ENCODE peak calls at places on chromosomes 13 and 19, in eight cellular contexts. E is tibial nerve, K is IMR-90, G is K562, Z is cardiac muscle cell, A is testis, B is lower lobe of right lung, V is mucosa of descending colon. F is an unnamed sample. For H3K36me3, the result is how much of the 10 kb centered on the place peaks cover.

GRCh38 chr13:77476456-77476855 is 59.0 kb upstream of the SCEL start:
- DNase-seq in K (no peak), E (no peak), V (no peak), Z (no peak), B (no peak), A (no peak), G (no peak), F (no peak)

GRCh38 chr19:19474950-19475781 is 40.2 kb downstream of the TSSK6 start:
- DNase-seq in B (no peak), Z (no peak), V (no peak), E (no peak), A (no peak), G (no peak), K (no peak), F (no peak)

GRCh38 chr13:109715902-109716301 is 70.5 kb downstream of the IRS2 start:
- DNase-seq in E (peak), K (peak), V (no peak), Z (peak), G (peak), A (no peak), B (no peak), F (no peak)

GRCh38 chr19:15464394-15465385 is at the start of gene RASAL3:
- DNase-seq in B (peak), G (no peak), Z (no peak), K (no peak), A (no peak), E (no peak), V (peak), F (no peak)

GRCh38 chr13:70729369-70729768 is 621.1 kb upstream of the KLHL1 start:
- DNase-seq in Z (no peak), G (no peak), E (no peak), A (no peak), V (no peak), K (no peak), B (no peak), F (peak)

GRCh38 chr13:106533940-106534843 is 1.3 kb downstream of the EFNB2 start:
- DNase-seq in G (no peak), K (peak), A (peak), E (no peak), V (peak), B (peak), Z (peak), F (peak)

GRCh38 chr13:57637515-57637914 is 6.0 kb downstream of the PCDH17 start:
- DNase-seq in A (no peak), B (no peak), E (no peak), V (no peak), G (no peak), Z (no peak), K (no peak), F (no peak)

GRCh38 chr13:43528992-43529391 is 257.8 kb downstream of the ENOX1 start:
- DNase-seq in G (no peak), E (no peak), K (no peak), B (no peak), Z (no peak), V (no peak), A (no peak), F (no peak)

GRCh38 chr13:94901070-94901469 is 188.7 kb upstream of the SOX21 start:
- DNase-seq in K (no peak), G (no peak), A (no peak), Z (no peak), E (no peak), B (no peak), V (no peak), F (no peak)

GRCh38 chr19:34120846-34121639 is 51.3 kb upstream of the LSM14A start:
- DNase-seq in Z (peak), E (no peak), V (peak), B (no peak), K (peak), A (peak), G (peak), F (peak)

GRCh38 chr19:6276447-6276846 is 3.3 kb downstream of the MLLT1 start:
- DNase-seq in B (no peak), G (peak), V (peak), E (peak), A (no peak), Z (peak), K (peak), F (no peak)

GRCh38 chr13:86446311-86446710 is 647.1 kb upstream of the SLITRK6 start:
- DNase-seq in G (no peak), Z (no peak), B (no peak), A (peak), V (no peak), E (no peak), K (peak), F (no peak)

GRCh38 chr13:21696865-21697448 is 26.1 kb downstream of the FGF9 start:
- DNase-seq in B (no peak), K (no peak), E (no peak), V (no peak), Z (no peak), G (no peak), A (no peak), F (no peak)

GRCh38 chr13:37492061-37492460 is 106.5 kb downstream of the POSTN start:
- DNase-seq in V (no peak), Z (no peak), K (peak), G (no peak), E (no peak), A (no peak), B (no peak), F (no peak)

GRCh38 chr19:6066661-6067646 is 43.3 kb downstream of the RFX2 start:
- DNase-seq in K (peak), E (peak), G (peak), V (peak), A (peak), B (peak), Z (peak), F (peak)

GRCh38 chr19:37007587-37008220 is 70.5 kb upstream of the ZNF420 start:
- DNase-seq in Z (no peak), K (no peak), G (peak), V (peak), B (peak), A (peak), E (no peak), F (no peak)

GRCh38 chr13:80037505-80037888 is 303.4 kb downstream of the SPRY2 start:
- DNase-seq in E (no peak), G (no peak), B (no peak), Z (no peak), K (peak), A (no peak), V (no peak), F (no peak)

GRCh38 chr13:108816381-108816780 is 187.0 kb downstream of the MYO16 start:
- DNase-seq in E (no peak), G (peak), K (no peak), Z (no peak), B (no peak), V (no peak), A (no peak), F (no peak)

GRCh38 chr13:42964681-42965305 is 27.2 kb downstream of the EPSTI1 start:
- DNase-seq in G (no peak), K (peak), B (no peak), A (no peak), V (no peak), Z (no peak), E (no peak), F (no peak)

GRCh38 chr19:55675661-55676354 is 782 bp downstream of the EPN1 start:
- DNase-seq in E (no peak), K (no peak), A (no peak), V (no peak), Z (no peak), G (no peak), B (no peak), F (no peak)

GRCh38 chr19:16042533-16043085 is 33.7 kb upstream of the TPM4 start:
- DNase-seq in V (no peak), K (peak), G (no peak), A (no peak), E (no peak), Z (no peak), B (no peak), F (no peak)

GRCh38 chr13:95124959-95125358 is 176.3 kb downstream of the ABCC4 start:
- DNase-seq in A (no peak), B (no peak), Z (no peak), K (no peak), E (no peak), G (no peak), V (no peak), F (no peak)

GRCh38 chr13:95298971-95299627 is 2.2 kb downstream of the ABCC4 start:
- DNase-seq in A (no peak), E (no peak), B (no peak), Z (no peak), G (peak), K (peak), V (no peak), F (no peak)

GRCh38 chr13:114099191-114099590 is 33.2 kb downstream of the RASA3 start:
- DNase-seq in G (peak), V (peak), A (peak), B (peak), K (peak), Z (peak), E (peak), F (peak)

GRCh38 chr13:78608705-78609463 is 5.5 kb upstream of the POU4F1 start:
- DNase-seq in V (no peak), A (no peak), Z (no peak), G (no peak), E (no peak), B (no peak), K (no peak), F (peak)

GRCh38 chr13:94886191-94886590 is 173.8 kb upstream of the SOX21 start:
- DNase-seq in B (no peak), G (no peak), V (no peak), A (no peak), K (no peak), E (no peak), Z (no peak), F (no peak)

GRCh38 chr19:41808663-41809566 is 12.5 kb downstream of the CEACAM3 start:
- DNase-seq in Z (no peak), G (peak), A (peak), E (no peak), V (no peak), K (no peak), B (peak), F (no peak)

GRCh38 chr19:22606212-22606553 is 27.9 kb upstream of the ZNF492 start:
- DNase-seq in K (no peak), Z (no peak), A (no peak), G (no peak), E (no peak), B (no peak), V (no peak), F (no peak)

DNA sequence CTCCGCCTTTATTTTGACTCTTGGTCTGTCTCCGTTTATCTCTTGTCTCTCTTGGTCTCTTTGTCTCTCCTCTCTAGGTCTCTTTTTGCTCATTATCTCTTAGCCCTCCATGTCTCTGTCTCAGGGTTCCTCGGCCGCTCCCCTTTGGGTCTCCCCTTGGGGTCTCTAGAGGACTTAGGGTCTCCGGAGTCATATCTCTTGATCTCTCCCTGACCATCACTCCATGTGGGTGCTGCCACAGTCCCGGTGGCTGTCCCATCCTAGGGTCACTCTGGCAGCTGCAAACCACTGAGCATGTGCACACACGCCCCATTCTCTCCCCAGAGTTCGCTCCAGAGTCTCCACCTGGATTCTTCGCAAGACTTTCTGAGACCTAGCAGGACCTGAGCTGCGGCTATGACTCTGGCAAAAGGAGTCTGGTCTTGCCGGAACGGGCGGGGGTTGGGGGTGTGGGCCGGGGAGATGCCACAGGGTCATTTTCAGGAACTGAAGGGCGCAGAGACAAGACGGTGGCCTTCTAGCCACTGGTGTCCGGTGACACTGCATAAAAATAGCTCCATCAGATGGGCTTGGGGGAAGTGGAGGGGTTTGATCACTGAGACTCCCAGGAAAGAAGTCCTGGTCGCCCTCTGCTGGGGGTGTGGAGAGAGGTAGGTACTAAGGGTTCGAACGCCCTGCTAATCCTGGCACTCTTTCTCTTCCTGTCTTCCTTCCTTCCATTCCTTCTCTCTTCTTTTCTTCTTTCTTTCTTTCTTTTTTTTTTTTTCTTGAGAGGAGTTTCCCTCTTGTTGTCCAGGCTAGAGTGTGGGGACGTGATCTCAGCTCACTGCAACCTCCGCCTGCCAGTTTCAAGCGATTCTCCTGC is 1.2 kb upstream of the KCNA7 start:
- DNase-seq in E (no peak), K (no peak), G (peak), A (no peak), Z (peak), V (no peak), B (no peak), F (peak)
- TF ChIP-seq CTCF in E (no peak), K (peak), G (peak), A (no peak), Z (peak), V (no peak), B (no peak), F (peak)

GRCh38 chr13:20128459-20128927 is 32.4 kb downstream of the GJA3 start:
- DNase-seq in B (no peak), Z (peak), K (no peak), A (peak), E (no peak), V (peak), G (no peak), F (no peak)

GRCh38 chr13:20127563-20128458 is 33.0 kb downstream of the GJA3 start:
- DNase-seq in K (peak), V (peak), E (no peak), G (no peak), A (peak), Z (peak), B (peak), F (peak)

GRCh38 chr13:20130012-20130411 is 30.8 kb downstream of the GJA3 start:
- DNase-seq in V (no peak), B (no peak), Z (no peak), E (no peak), G (no peak), K (no peak), A (no peak), F (no peak)

GRCh38 chr13:20130652-20131051 is 30.2 kb downstream of the GJA3 start:
- DNase-seq in B (no peak), E (no peak), A (no peak), K (no peak), G (no peak), V (no peak), Z (no peak), F (no peak)

DNA sequence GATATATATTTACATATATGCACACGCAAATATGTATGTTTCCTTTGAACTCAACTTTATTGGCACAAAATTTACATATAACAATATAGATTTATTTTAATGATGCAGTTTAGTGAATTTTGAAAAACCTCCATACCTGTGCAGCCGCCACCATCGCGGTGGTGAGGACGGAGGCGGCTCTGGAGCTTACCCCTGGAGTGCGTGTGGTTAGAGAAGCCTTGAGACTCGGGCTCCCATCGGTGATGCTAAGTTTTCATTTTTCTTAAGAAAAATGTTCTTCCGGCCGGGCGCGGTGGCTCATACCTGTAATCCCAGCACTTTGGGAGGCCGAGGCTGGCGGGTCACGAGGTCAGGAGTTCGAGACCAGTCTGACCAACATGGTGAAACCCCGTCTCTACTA is 31.8 kb downstream of the GJA3 start:
- DNase-seq in V (no peak), Z (no peak), B (no peak), K (no peak), A (no peak), E (no peak), G (no peak), F (no peak)
- H3K4me3 ChIP-seq in V (no peak), Z (no peak), B (peak), K (no peak), A (peak), E (no peak), G (no peak), F (no peak)

GRCh38 chr13:51827254-51827653 is 17.7 kb downstream of the TMEM272 start:
- DNase-seq in V (no peak), B (no peak), G (no peak), K (no peak), E (no peak), A (no peak), Z (no peak), F (no peak)

GRCh38 chr13:51825165-51825592 is 19.8 kb downstream of the TMEM272 start:
- DNase-seq in Z (no peak), B (no peak), A (no peak), K (no peak), E (no peak), V (no peak), G (no peak), F (no peak)

GRCh38 chr13:51825681-51826254 is 19.2 kb downstream of the TMEM272 start:
- DNase-seq in E (no peak), Z (no peak), A (no peak), G (no peak), K (no peak), B (no peak), V (no peak), F (no peak)

GRCh38 chr13:51823861-51824260 is 19.9 kb upstream of the DHRS12 start:
- DNase-seq in G (no peak), K (no peak), E (no peak), A (no peak), B (no peak), V (no peak), Z (no peak), F (no peak)

DNA sequence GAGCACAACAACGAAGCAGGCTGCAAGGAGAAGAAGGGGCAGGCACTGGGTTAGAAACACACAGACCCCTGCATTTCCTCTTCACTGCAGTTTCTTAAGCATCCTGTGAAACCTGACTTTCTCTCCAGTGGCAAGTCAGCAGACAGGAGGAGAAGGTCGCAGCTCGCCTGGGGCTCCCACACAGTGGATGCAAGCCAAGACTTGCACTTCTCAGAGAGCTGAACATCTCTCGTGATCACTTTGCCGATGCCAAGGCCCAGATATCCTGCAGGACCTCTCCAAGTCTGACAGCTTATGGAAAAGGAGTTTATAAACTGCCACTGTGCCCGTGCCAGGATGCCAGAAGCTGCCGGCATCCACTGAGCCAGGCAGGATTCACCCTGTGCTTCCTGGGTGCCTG is 18.4 kb downstream of the TMEM272 start:
- DNase-seq in V (no peak), Z (no peak), E (no peak), A (peak), B (no peak), G (no peak), K (no peak), F (no peak)
- H3K36me3 ChIP-seq in V (under half), Z (under half), E (under half), A (under half), B (under half), G (under half), K (under half), F (under half)

GRCh38 chr19:1616396-1616795 is 11.1 kb upstream of the UQCR11 start:
- DNase-seq in B (no peak), E (no peak), Z (no peak), G (no peak), A (no peak), K (no peak), V (no peak), F (no peak)

GRCh38 chr19:1619703-1620102 is 14.4 kb upstream of the UQCR11 start:
- DNase-seq in V (no peak), Z (no peak), B (no peak), E (no peak), G (no peak), K (no peak), A (no peak), F (no peak)

GRCh38 chr19:1619094-1619439 is 13.8 kb upstream of the UQCR11 start:
- DNase-seq in E (no peak), K (no peak), A (no peak), V (no peak), B (no peak), Z (no peak), G (no peak), F (no peak)

GRCh38 chr19:1616875-1617274 is 11.6 kb upstream of the UQCR11 start:
- DNase-seq in A (no peak), G (no peak), V (no peak), B (no peak), Z (no peak), K (no peak), E (no peak), F (no peak)

GRCh38 chr19:1618157-1619093 is 13.2 kb upstream of the UQCR11 start:
- DNase-seq in Z (peak), G (peak), E (no peak), B (no peak), K (no peak), V (peak), A (peak), F (peak)
- TF ChIP-seq CTCF in Z (peak), G (peak), E (peak), B (peak), K (peak), V (no peak), A (no peak), F (peak)

GRCh38 chr19:49887653-49888477 is 8.8 kb downstream of the IL4I1 start:
- DNase-seq in V (no peak), E (no peak), Z (no peak), A (no peak), B (no peak), G (no peak), K (no peak), F (no peak)

GRCh38 chr19:49889038-49889686 is 7.5 kb downstream of the IL4I1 start:
- DNase-seq in B (no peak), Z (no peak), V (no peak), K (no peak), G (peak), A (no peak), E (no peak), F (no peak)

GRCh38 chr19:49884760-49885159 is 7.3 kb downstream of the TBC1D17 start:
- DNase-seq in K (no peak), A (no peak), E (no peak), V (no peak), G (no peak), Z (no peak), B (no peak), F (no peak)

GRCh38 chr19:49888478-49888901 is 8.2 kb downstream of the IL4I1 start:
- DNase-seq in A (no peak), G (no peak), E (no peak), Z (no peak), V (no peak), B (no peak), K (no peak), F (no peak)

GRCh38 chr19:49887037-49887652 is 9.5 kb downstream of the IL4I1 start:
- DNase-seq in Z (no peak), G (no peak), B (no peak), E (no peak), K (no peak), V (no peak), A (no peak), F (no peak)
- H3K4me3 ChIP-seq in Z (no peak), G (no peak), B (no peak), E (no peak), K (no peak), V (no peak), A (no peak), F (no peak)

GRCh38 chr19:14097532-14098151 is 7.1 kb upstream of the SAMD1 start:
- DNase-seq in A (no peak), K (no peak), E (no peak), G (peak), B (no peak), Z (no peak), V (no peak), F (no peak)
- H3K36me3 ChIP-seq in A (under half), K (under half), E (under half), G (under half), B (half or more), Z (under half), V (under half), F (under half)